ENCODE peak calls at places on chromosomes 11 and 22, in seven cellular contexts. H is epithelial cell of esophagus, O is ovary, R is omental fat pad, J is IMR-90, A is tibial artery, E is transverse colon. Q is an unnamed sample.

GRCh38 chr11:77471520-77472234 is 2.2 kb downstream of the PAK1 start:
- DNase-seq in E (peak; percentile 67), O (no peak), H (peak; percentile 73), A (no peak), R (no peak), J (no peak), Q (peak; percentile 76)

GRCh38 chr11:62439785-62440602 is 21.2 kb downstream of the SCGB1A1 start:
- DNase-seq in H (no peak), E (no peak), R (no peak), O (peak; percentile 65), J (peak; percentile 77), A (peak; percentile 86), Q (no peak)

GRCh38 chr11:58640386-58641023 is 18.0 kb downstream of the CNTF start:
- DNase-seq in O (no peak), H (no peak), E (no peak), R (no peak), A (no peak), J (no peak), Q (no peak)

GRCh38 chr11:112165049-112165448 is 1.2 kb upstream of the IL18 start:
- DNase-seq in J (no peak), O (no peak), H (no peak), R (no peak), A (no peak), E (no peak), Q (no peak)

GRCh38 chr11:113249491-113249763 is 65.0 kb upstream of the TTC12 start:
- DNase-seq in O (no peak), E (no peak), R (no peak), H (no peak), A (no peak), J (no peak), Q (peak; percentile 2)

GRCh38 chr22:47450876-47451475 is 688.5 kb downstream of the TBC1D22A start:
- DNase-seq in O (no peak), R (no peak), H (no peak), A (no peak), J (no peak), E (no peak), Q (no peak)

GRCh38 chr11:11155962-11156815 is 196.9 kb downstream of the CSNK2A3 start:
- DNase-seq in H (no peak), O (no peak), A (no peak), R (no peak), E (no peak), J (no peak), Q (peak; percentile 36)

GRCh38 chr22:50276143-50276542 is 6.0 kb upstream of the MAPK11 start:
- DNase-seq in J (peak; percentile 43), R (no peak), E (peak; percentile 81), O (peak; percentile 72), A (peak; percentile 84), H (peak; percentile 61), Q (peak; percentile 52)

GRCh38 chr11:6703247-6704063 is 20.3 kb upstream of the MRPL17 start:
- DNase-seq in O (no peak), A (peak; percentile 71), J (peak; percentile 57), E (peak; percentile 19), R (no peak), H (peak; percentile 86), Q (peak; percentile 59)

GRCh38 chr11:2275334-2276279 is 5.2 kb upstream of the ASCL2 start:
- DNase-seq in J (no peak), O (peak; percentile 24), E (no peak), H (no peak), R (peak; percentile 5), A (peak; percentile 56), Q (no peak)

GRCh38 chr22:25680949-25681348 is 61.0 kb upstream of the MYO18B start:
- DNase-seq in R (no peak), H (no peak), A (no peak), J (no peak), O (no peak), E (no peak), Q (no peak)

GRCh38 chr22:21766933-21767462 is 31.4 kb upstream of the YPEL1 start:
- DNase-seq in J (no peak), A (no peak), H (no peak), O (no peak), E (peak; percentile 29), R (no peak), Q (no peak)

GRCh38 chr11:94974178-94974577 is 669 bp downstream of the KDM4D start:
- DNase-seq in O (no peak), E (no peak), J (no peak), R (no peak), A (no peak), H (no peak), Q (no peak)

GRCh38 chr11:70158201-70158600 is 44.9 kb upstream of the FADD start:
- DNase-seq in E (no peak), R (no peak), J (peak; percentile 19), A (no peak), O (no peak), H (no peak), Q (peak; percentile 25)
- TF ChIP-seq CTCF in E (no peak), R (no peak), J (peak; percentile 45), A (peak; percentile 34), O (no peak), H (peak; percentile 18), Q (peak; percentile 12)

GRCh38 chr11:46916669-46917108 is 1.7 kb downstream of the LRP4 start:
- DNase-seq in E (peak; percentile 62), H (peak; percentile 85), R (no peak), J (peak; percentile 78), O (peak; percentile 69), A (no peak), Q (peak; percentile 26)
- TF ChIP-seq CTCF in E (peak; percentile 40), H (no peak), R (no peak), J (peak; percentile 34), O (no peak), A (no peak), Q (no peak)

GRCh38 chr22:37749831-37750595 is 53.2 kb downstream of the TRIOBP start:
- DNase-seq in A (no peak), E (no peak), H (peak; percentile 98), J (peak; percentile 78), R (no peak), O (no peak), Q (no peak)

GRCh38 chr22:37750596-37751162 is 53.8 kb downstream of the TRIOBP start:
- DNase-seq in J (no peak), R (no peak), H (no peak), E (no peak), O (no peak), A (no peak), Q (no peak)

GRCh38 chr22:37753746-37754145 is 54.0 kb upstream of the GCAT start:
- DNase-seq in A (no peak), O (no peak), H (no peak), R (no peak), J (peak; percentile 33), E (no peak), Q (peak; percentile 53)

GRCh38 chr22:37751449-37752188 is 54.8 kb downstream of the TRIOBP start:
- DNase-seq in E (no peak), J (no peak), A (no peak), R (no peak), O (no peak), H (no peak), Q (no peak)

GRCh38 chr22:37752189-37753061 is 55.3 kb upstream of the GCAT start:
- DNase-seq in A (peak; percentile 96), O (peak; percentile 95), R (peak; percentile 77), J (peak; percentile 85), H (peak; percentile 89), E (peak; percentile 89), Q (peak; percentile 94)
- TF ChIP-seq CTCF in A (peak; percentile 14), O (no peak), R (no peak), J (peak; percentile 15), H (peak; percentile 24), E (peak; percentile 41), Q (no peak)

DNA sequence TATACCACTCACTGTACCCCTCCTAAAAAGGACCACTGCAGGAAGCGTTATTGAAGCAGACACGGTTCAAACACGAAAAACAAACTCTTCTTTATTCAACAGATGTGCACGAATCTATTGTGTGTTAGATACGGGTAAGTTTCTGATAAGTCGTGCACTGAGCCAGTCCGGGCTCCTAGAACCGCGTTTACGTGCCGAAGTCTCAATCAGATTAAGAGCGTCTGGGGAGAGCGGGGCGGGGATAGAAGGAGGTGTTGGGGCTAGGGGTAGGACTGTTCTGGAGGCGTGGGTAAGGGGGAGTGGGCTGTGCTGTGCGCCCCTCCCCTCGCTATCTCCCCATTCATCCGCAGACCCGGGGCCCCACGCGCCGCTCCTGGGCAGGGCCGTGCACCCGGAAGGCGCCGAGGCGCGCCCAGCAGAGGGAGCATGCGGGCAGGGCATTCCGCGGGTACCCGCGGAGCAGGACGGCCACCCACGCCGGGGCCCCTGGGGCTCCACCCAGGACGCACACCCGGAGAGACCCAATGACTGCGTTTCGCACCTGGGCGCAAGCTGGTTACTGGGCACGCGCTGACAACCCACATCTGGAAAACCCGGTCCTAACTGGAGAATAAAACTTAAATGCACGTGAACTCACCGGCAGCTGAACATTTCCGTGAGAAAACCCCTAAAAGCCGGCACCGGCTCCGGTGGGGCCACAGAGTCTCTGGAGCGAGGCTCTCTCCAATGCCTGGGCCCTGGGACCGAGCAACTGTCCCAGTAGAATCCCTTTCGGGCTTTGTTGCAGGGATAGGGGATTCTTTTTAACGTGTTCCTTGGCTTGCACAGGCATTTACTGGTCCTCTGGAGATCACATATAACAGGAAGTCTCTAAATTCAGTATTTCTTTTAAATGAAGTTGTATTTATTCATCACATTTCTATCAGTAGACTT is 40.6 kb downstream of the WEE1 start:
- DNase-seq in A (peak; percentile 90), E (peak; percentile 91), J (peak; percentile 75), O (peak; percentile 87), R (peak; percentile 83), H (peak; percentile 87), Q (peak; percentile 94)
- TF ChIP-seq CTCF in A (peak; percentile 87), E (peak; percentile 79), J (peak; percentile 77), O (peak; percentile 54), R (no peak), H (peak; percentile 51), Q (peak; percentile 87)

GRCh38 chr11:71372693-71373657 is 75.2 kb downstream of the DHCR7 start:
- DNase-seq in A (no peak), R (no peak), O (no peak), H (peak; percentile 42), J (peak; percentile 50), E (no peak), Q (peak; percentile 19)
- TF ChIP-seq CTCF in A (peak; percentile 36), R (no peak), O (no peak), H (peak; percentile 67), J (peak; percentile 65), E (no peak), Q (peak; percentile 23)

DNA sequence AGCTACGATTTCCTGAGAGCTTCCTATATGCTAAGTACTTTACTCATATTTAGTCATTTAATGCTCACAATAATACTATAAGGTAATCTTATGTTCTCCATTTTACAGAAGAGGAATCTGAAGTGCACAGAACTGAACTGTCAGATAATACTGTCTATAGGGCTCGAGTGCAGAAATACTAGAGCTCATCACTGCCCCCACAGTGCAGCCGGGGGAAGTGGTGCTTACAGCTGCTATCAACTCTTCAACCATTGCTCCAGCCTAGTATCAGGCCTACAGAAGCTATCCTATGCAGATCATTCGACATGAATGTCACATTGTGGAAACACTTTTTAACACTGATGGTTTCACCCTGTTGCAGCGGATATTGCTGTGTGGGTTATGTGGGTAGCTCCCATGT is 929.9 kb downstream of the NTM start:
- DNase-seq in O (no peak), J (peak; percentile 13), H (peak; percentile 26), A (no peak), E (no peak), R (no peak), Q (no peak)
- TF ChIP-seq CTCF in O (no peak), J (peak; percentile 31), H (peak; percentile 25), A (no peak), E (no peak), R (no peak), Q (no peak)

GRCh38 chr11:14127679-14128078 is 165.2 kb downstream of the SPON1 start:
- DNase-seq in A (no peak), H (no peak), E (no peak), J (no peak), R (no peak), O (no peak), Q (no peak)
- TF ChIP-seq CTCF in A (no peak), H (no peak), E (no peak), J (no peak), R (no peak), O (no peak), Q (no peak)

Q was measured in Calu3.